ENCODE peak calls at places on chromosomes 7 and 10, in ten cellular contexts. X is HT1080; D is AG09319; Y is MCF 10A; T is putamen; U is body of pancreas; B is neural crest cell; N is GM10248; S is stimulated activated CD4-positive, alpha-beta T cell treated with anti-CD3 and anti-CD28 coated beads, Interleukin-1b, Interleukin-23, amount 100 ng/mL, for 4 hours; K is effector memory CD8-positive, alpha-beta T cell. G is an unnamed sample.
A peak's percentile ranks its signal among the peaks of the same experiment; 100 is the strongest.

GRCh38 chr7:133009426-133009825 is 72.5 kb downstream of the CHCHD3 start:
- DNase-seq in D (no peak), X (no peak), U (no peak), N (no peak), B (no peak), Y (no peak), K (no peak), T (no peak), S (no peak), G (no peak)

GRCh38 chr7:43585521-43585920 is 2.6 kb downstream of the STK17A start:
- DNase-seq in D (peak; percentile 50), T (no peak), S (no peak), U (no peak), X (peak; percentile 30), N (no peak), B (no peak), K (peak; percentile 26), Y (peak; percentile 89), G (no peak)

GRCh38 chr7:107857541-107857912 is 33.5 kb upstream of the DLD start:
- DNase-seq in T (no peak), K (no peak), S (no peak), N (no peak), B (no peak), U (peak; percentile 60), D (no peak), X (peak; percentile 71), Y (peak; percentile 63), G (no peak)

GRCh38 chr7:138954545-138955475 is 26.4 kb downstream of the KIAA1549 start:
- DNase-seq in B (no peak), N (no peak), T (no peak), S (no peak), D (no peak), Y (no peak), K (no peak), X (no peak), U (no peak), G (no peak)

GRCh38 chr7:106329971-106330733 is 45.4 kb upstream of the NAMPT start:
- DNase-seq in U (peak; percentile 21), N (no peak), B (no peak), S (no peak), X (peak; percentile 58), K (no peak), T (no peak), Y (peak; percentile 51), D (peak; percentile 56), G (no peak)

GRCh38 chr10:77315511-77316129 is 322.0 kb downstream of the KCNMA1 start:
- DNase-seq in T (no peak), Y (no peak), S (no peak), U (no peak), N (no peak), D (no peak), K (no peak), X (no peak), B (no peak), G (no peak)

GRCh38 chr7:101913247-101913721 is 95.9 kb downstream of the CUX1 start:
- DNase-seq in S (no peak), Y (no peak), X (no peak), N (no peak), U (no peak), T (no peak), K (no peak), D (no peak), B (no peak), G (no peak)

GRCh38 chr7:15755061-15755460 is 68.6 kb upstream of the MEOX2 start:
- DNase-seq in T (no peak), K (no peak), B (no peak), D (no peak), Y (no peak), N (no peak), U (no peak), X (no peak), S (no peak), G (no peak)

GRCh38 chr7:3931843-3932242 is 630.8 kb downstream of the SDK1 start:
- DNase-seq in K (no peak), D (no peak), S (no peak), Y (no peak), N (no peak), B (no peak), T (no peak), U (peak; percentile 15), X (no peak), G (no peak)

GRCh38 chr10:125599194-125599593 is 83.8 kb downstream of the TEX36 start:
- DNase-seq in N (no peak), Y (no peak), B (no peak), K (no peak), T (no peak), U (no peak), D (no peak), S (no peak), X (no peak), G (no peak)

GRCh38 chr10:81873932-81874816 is 820 bp upstream of the NRG3 start:
- DNase-seq in T (peak; percentile 22), K (no peak), S (no peak), X (no peak), U (peak; percentile 73), Y (no peak), B (peak; percentile 69), N (peak; percentile 24), D (no peak), G (no peak)

GRCh38 chr7:117322741-117323584 is at the start of gene WNT2:
- DNase-seq in X (no peak), K (no peak), N (no peak), B (no peak), U (no peak), T (no peak), D (no peak), S (no peak), Y (no peak), G (no peak)

GRCh38 chr7:80450621-80451308 is 61.1 kb downstream of the GNAT3 start:
- DNase-seq in N (no peak), D (no peak), U (no peak), T (no peak), X (peak; percentile 27), S (no peak), K (no peak), Y (no peak), B (no peak), G (no peak)

GRCh38 chr7:73966941-73967831 is 60.8 kb upstream of the ELN start:
- DNase-seq in T (no peak), S (no peak), U (no peak), X (no peak), Y (no peak), K (no peak), N (no peak), D (no peak), B (no peak), G (no peak)

GRCh38 chr7:119594956-119595355 is 678.0 kb upstream of the KCND2 start:
- DNase-seq in K (no peak), T (no peak), X (no peak), S (no peak), N (no peak), Y (no peak), D (no peak), U (no peak), B (no peak), G (no peak)

GRCh38 chr10:59709472-59710125 is at the start of gene SLC16A9:
- DNase-seq in Y (peak; percentile 70), K (no peak), B (peak; percentile 67), X (peak; percentile 60), N (peak; percentile 84), U (peak; percentile 69), S (peak; percentile 34), T (peak; percentile 58), D (no peak), G (no peak)

GRCh38 chr7:85573346-85573745 is 386.5 kb upstream of the SEMA3D start:
- DNase-seq in T (no peak), K (no peak), U (no peak), X (no peak), B (no peak), S (no peak), D (no peak), N (no peak), Y (no peak), G (no peak)

GRCh38 chr10:59072038-59072437 is 104.4 kb upstream of the PHYHIPL start:
- DNase-seq in N (no peak), B (no peak), Y (no peak), K (no peak), X (no peak), U (no peak), S (no peak), D (no peak), T (no peak), G (no peak)

GRCh38 chr7:99196536-99197288 is 11.2 kb downstream of the KPNA7 start:
- DNase-seq in N (no peak), X (peak; percentile 81), U (no peak), S (no peak), D (peak; percentile 11), K (no peak), T (no peak), B (no peak), Y (no peak), G (no peak)

GRCh38 chr7:143499246-143499645 is 21.6 kb downstream of the TAS2R41 start:
- DNase-seq in Y (no peak), N (no peak), T (no peak), D (no peak), U (peak; percentile 23), X (peak; percentile 49), B (no peak), S (no peak), K (no peak), G (no peak)

GRCh38 chr10:15461353-15462108 is 90.4 kb upstream of the FAM171A1 start:
- DNase-seq in K (no peak), S (no peak), N (no peak), U (peak; percentile 44), D (peak; percentile 75), X (peak; percentile 52), Y (peak; percentile 26), T (peak; percentile 14), B (no peak), G (no peak)

GRCh38 chr10:127999291-127999690 is 92.4 kb downstream of the PTPRE start:
- DNase-seq in X (no peak), K (no peak), D (no peak), Y (no peak), B (no peak), U (no peak), S (no peak), N (no peak), T (peak; percentile 66), G (no peak)

GRCh38 chr10:89158446-89158845 is 48.7 kb downstream of the CH25H start:
- DNase-seq in D (no peak), X (no peak), N (no peak), U (no peak), K (no peak), B (no peak), T (no peak), Y (no peak), S (no peak), G (no peak)

GRCh38 chr7:80151274-80151665 is 16.6 kb downstream of the GNAI1 start:
- DNase-seq in U (no peak), X (peak; percentile 35), K (no peak), B (no peak), Y (peak; percentile 64), T (no peak), D (peak; percentile 31), S (no peak), N (no peak), G (no peak)

GRCh38 chr7:22597845-22598244 is 97.9 kb upstream of the STEAP1B start:
- DNase-seq in K (no peak), D (no peak), T (no peak), N (no peak), B (no peak), S (no peak), Y (peak; percentile 84), X (peak; percentile 24), U (no peak), G (no peak)

GRCh38 chr10:114142018-114142417 is 32.0 kb downstream of the CCDC186 start:
- DNase-seq in T (no peak), X (no peak), Y (no peak), U (no peak), B (no peak), K (no peak), N (no peak), S (no peak), D (no peak), G (no peak)

GRCh38 chr7:45701701-45702460 is 127.7 kb downstream of the ADCY1 start:
- DNase-seq in S (no peak), U (no peak), K (no peak), D (no peak), B (no peak), Y (no peak), T (no peak), N (no peak), X (no peak), G (no peak)

GRCh38 chr7:80496586-80496985 is 15.3 kb downstream of the GNAT3 start:
- DNase-seq in N (no peak), Y (no peak), T (no peak), S (no peak), U (no peak), K (no peak), D (no peak), X (no peak), B (no peak), G (no peak)

G was measured in activated CD4-positive, alpha-beta T cell treated with anti-CD3 and anti-CD28 coated beads, Interleukin-2, amount 50 U/mL, for 4 hours.